ENCODE peak calls at places on chromosomes 11 and 22, in five cellular contexts. Q is prostate gland, T is AG10803, U is esophagus muscularis mucosa, Z is HCT116. G is an unnamed sample.

GRCh38 chr22:20228055-20228938 is 39.8 kb downstream of the RTN4R start:
- DNase-seq in Q (no peak), T (no peak), U (no peak), Z (no peak), G (no peak)

GRCh38 chr11:42066113-42066512 is 606.7 kb upstream of the LRRC4C start:
- DNase-seq in Q (no peak), T (no peak), U (no peak), Z (no peak), G (no peak)

GRCh38 chr11:134762248-134763029 is 350.4 kb upstream of the B3GAT1 start:
- DNase-seq in Q (no peak), T (peak; percentile 5), U (peak; percentile 68), Z (no peak), G (peak; percentile 78)

GRCh38 chr11:20360650-20361049 is 2.9 kb upstream of the HTATIP2 start:
- DNase-seq in Q (no peak), T (peak; percentile 27), U (no peak), Z (no peak), G (no peak)

GRCh38 chr11:11963842-11964773 is 44.3 kb downstream of the DKK3 start:
- DNase-seq in Q (no peak), T (no peak), U (no peak), Z (no peak), G (no peak)

GRCh38 chr11:111310088-111310487 is 11.7 kb downstream of the POU2AF3 start:
- DNase-seq in Q (peak; percentile 80), T (no peak), U (peak; percentile 53), Z (no peak), G (no peak)

GRCh38 chr11:115965754-115966504 is 461.7 kb upstream of the CADM1 start:
- DNase-seq in Q (no peak), T (no peak), U (no peak), Z (no peak), G (no peak)

GRCh38 chr11:129871914-129872313 is 23.5 kb downstream of the NFRKB start:
- DNase-seq in Q (no peak), T (no peak), U (no peak), Z (no peak), G (no peak)

GRCh38 chr22:38638734-38639133 is 17.5 kb downstream of the FAM227A start:
- DNase-seq in Q (no peak), T (no peak), U (no peak), Z (no peak), G (no peak)

GRCh38 chr11:65589444-65590239 is 6.0 kb downstream of the KCNK7 start:
- DNase-seq in Q (no peak), T (no peak), U (no peak), Z (no peak), G (no peak)

GRCh38 chr11:66479741-66480115 is 506 bp upstream of the DPP3 start:
- DNase-seq in Q (no peak), T (no peak), U (peak; percentile 94), Z (no peak), G (no peak)

GRCh38 chr11:126438272-126438671 is 82.8 kb downstream of the ST3GAL4 start:
- DNase-seq in Q (no peak), T (no peak), U (no peak), Z (no peak), G (no peak)

GRCh38 chr22:32879550-32879949 is 78.0 kb downstream of the TIMP3 start:
- DNase-seq in Q (no peak), T (no peak), U (no peak), Z (no peak), G (no peak)

GRCh38 chr11:117045956-117046355 is 52.3 kb downstream of the SIK3 start:
- DNase-seq in Q (no peak), T (peak; percentile 77), U (no peak), Z (no peak), G (no peak)

GRCh38 chr11:101264303-101264702 is 134.7 kb upstream of the PGR start:
- DNase-seq in Q (no peak), T (no peak), U (no peak), Z (no peak), G (no peak)

GRCh38 chr11:120917536-120918239 is 106.2 kb upstream of the TBCEL start:
- DNase-seq in Q (no peak), T (no peak), U (no peak), Z (no peak), G (no peak)

GRCh38 chr11:119015054-119015611 is 3.0 kb downstream of the RPS25 start:
- DNase-seq in Q (no peak), T (no peak), U (no peak), Z (no peak), G (no peak)
- TF ChIP-seq CTCF in Q (no peak), T (peak; percentile 9), U (no peak), Z (peak; percentile 32), G (peak; percentile 14)

DNA sequence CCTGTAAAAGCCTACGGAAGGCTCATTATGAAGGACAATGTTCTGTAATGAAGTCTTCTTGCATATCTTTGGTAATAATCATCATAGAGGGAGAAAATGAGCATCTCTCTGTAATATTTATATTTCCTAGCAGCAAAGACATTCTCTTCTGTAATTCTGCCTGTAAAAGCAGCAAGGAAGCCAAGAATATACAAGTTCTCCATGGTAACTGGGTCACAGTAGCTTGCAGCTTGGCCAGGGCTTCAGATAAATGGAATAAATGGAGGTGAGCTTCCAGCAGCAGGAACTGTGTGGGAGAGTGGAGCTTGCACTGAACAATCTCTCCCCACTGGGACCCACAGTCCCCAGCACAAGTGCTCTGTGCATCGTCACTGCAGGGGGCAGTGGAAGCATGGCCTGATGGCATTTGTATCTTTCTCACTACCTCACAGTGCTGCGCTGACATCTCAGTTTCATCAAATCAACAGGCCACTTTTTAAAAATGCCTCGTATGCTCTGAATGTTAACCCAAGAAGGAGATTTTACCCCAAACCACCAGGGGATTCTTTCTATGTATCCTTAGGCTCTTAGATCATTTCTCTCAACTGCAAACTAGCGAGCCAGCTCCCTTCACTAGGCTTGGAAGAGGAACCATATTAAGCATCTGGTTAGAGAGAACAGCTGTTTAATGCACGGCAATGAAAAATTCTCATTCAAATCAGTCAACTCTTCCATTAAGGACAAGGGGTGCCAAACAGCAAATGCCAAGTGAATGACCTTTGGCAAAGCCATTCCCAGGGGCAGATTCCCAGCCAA is 1059.7 kb downstream of the OPCML start:
- DNase-seq in Q (no peak), T (peak; percentile 79), U (no peak), Z (no peak), G (no peak)
- TF ChIP-seq CTCF in Q (no peak), T (peak; percentile 17), U (no peak), Z (no peak), G (no peak)

GRCh38 chr11:70799386-70799785 is 401.1 kb downstream of the CTTN start:
- DNase-seq in Q (no peak), T (peak; percentile 14), U (no peak), Z (no peak), G (no peak)

GRCh38 chr11:70802185-70802584 is 403.9 kb downstream of the CTTN start:
- DNase-seq in Q (no peak), T (no peak), U (no peak), Z (no peak), G (no peak)

GRCh38 chr11:70790671-70791300 is 392.5 kb downstream of the CTTN start:
- DNase-seq in Q (no peak), T (no peak), U (no peak), Z (no peak), G (no peak)

GRCh38 chr11:70798296-70798695 is 400.0 kb downstream of the CTTN start:
- DNase-seq in Q (no peak), T (no peak), U (no peak), Z (no peak), G (no peak)

GRCh38 chr11:70796601-70797000 is 398.3 kb downstream of the CTTN start:
- DNase-seq in Q (no peak), T (no peak), U (no peak), Z (peak; percentile 18), G (no peak)
- TF ChIP-seq CTCF in Q (no peak), T (no peak), U (no peak), Z (no peak), G (no peak)

GRCh38 chr22:40679964-40680818 is 907 bp downstream of the MCHR1 start:
- DNase-seq in Q (no peak), T (peak; percentile 58), U (no peak), Z (no peak), G (no peak)
- TF ChIP-seq CTCF in Q (no peak), T (peak; percentile 37), U (no peak), Z (no peak), G (peak; percentile 16)

DNA sequence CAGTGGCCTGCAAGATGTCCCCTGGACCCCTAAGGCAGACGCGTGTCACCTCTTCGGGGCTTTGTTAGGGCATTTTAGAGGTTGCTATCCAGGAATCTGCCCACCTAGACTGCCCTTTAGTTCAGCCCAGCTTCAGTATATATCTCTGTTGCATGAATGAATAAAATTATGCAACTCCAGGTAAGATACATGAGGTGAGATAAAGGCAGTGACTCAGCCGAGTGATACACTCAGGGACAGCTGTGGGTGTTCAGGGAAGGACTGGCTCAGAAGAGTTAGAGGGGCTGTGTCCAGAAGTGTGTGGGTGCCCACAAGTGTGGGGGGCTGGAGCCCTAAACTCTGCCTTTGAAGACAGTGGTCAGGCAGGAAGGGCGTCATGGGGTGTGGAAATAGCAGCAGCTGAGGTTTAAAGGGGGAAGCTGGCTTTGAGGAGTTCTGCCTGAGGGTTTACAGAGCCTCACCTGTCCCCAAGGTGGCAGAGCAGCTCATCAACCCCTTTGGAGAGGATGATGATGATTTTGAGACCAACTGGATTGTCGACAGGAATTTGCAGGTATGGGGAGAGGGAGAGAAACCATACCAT is 8.3 kb downstream of the FTH1 start:
- DNase-seq in Q (no peak), T (no peak), U (no peak), Z (no peak), G (no peak)
- TF ChIP-seq CTCF in Q (no peak), T (no peak), U (no peak), Z (no peak), G (no peak)

GRCh38 chr11:40514124-40514523 is 945.3 kb downstream of the LRRC4C start:
- DNase-seq in Q (no peak), T (no peak), U (no peak), Z (no peak), G (no peak)
- TF ChIP-seq CTCF in Q (no peak), T (no peak), U (no peak), Z (no peak), G (no peak)

DNA sequence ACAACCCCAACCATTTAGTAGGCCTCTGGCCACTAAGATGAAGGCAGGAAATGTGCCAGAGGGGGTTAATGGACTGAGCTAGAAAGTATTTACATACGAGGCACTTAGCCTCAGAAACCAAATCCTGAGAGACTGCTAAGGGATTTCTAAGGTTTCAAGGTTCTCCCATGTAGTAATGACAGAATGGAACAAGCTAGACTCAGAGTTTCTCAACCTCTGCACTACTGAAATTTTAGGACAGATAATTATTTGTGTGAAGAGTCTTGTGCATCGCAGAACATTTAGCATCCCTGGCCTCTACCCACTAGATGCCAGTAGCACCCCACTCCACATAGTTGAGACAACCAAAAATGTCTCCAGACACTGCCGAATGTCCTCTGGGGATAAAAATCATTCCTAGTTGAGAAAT is 54.8 kb upstream of the CHRM4 start:
- DNase-seq in Q (no peak), T (peak; percentile 34), U (no peak), Z (no peak), G (no peak)
- TF ChIP-seq CTCF in Q (no peak), T (peak; percentile 41), U (no peak), Z (no peak), G (peak; percentile 54)

G was measured in osteocyte.